ENCODE peak calls at places on chromosomes 7 and 10, in seven cellular contexts. One of them, this sample, is unnamed.
A peak's percentile ranks its signal among the peaks of the same experiment; 100 is the strongest.

GRCh38 chr10:47364366-47364765 is 16.2 kb downstream of the RBP3 start:
- DNase-seq in GM12891: no peak
- DNase-seq in sigmoid colon: no peak
- DNase-seq in stomach: no peak
- DNase-seq in transverse colon: no peak
- DNase-seq in GM12892: no peak
- DNase-seq in HL-60: no peak
- DNase-seq in this sample: no peak

GRCh38 chr10:6138456-6138855 is 49.6 kb downstream of the RBM17 start:
- DNase-seq in GM12891: no peak
- DNase-seq in sigmoid colon: peak; percentile 17
- DNase-seq in stomach: no peak
- DNase-seq in transverse colon: no peak
- DNase-seq in GM12892: no peak
- DNase-seq in HL-60: no peak
- DNase-seq in this sample: no peak

GRCh38 chr7:11737723-11738122 is 94.3 kb downstream of the THSD7A start:
- DNase-seq in GM12891: no peak
- DNase-seq in sigmoid colon: no peak
- DNase-seq in stomach: no peak
- DNase-seq in transverse colon: no peak
- DNase-seq in GM12892: no peak
- DNase-seq in HL-60: no peak
- DNase-seq in this sample: no peak

GRCh38 chr7:158581440-158582088 is 6.1 kb downstream of the PTPRN2 start:
- DNase-seq in GM12891: no peak
- DNase-seq in sigmoid colon: peak; percentile 5
- DNase-seq in stomach: peak; percentile 76
- DNase-seq in transverse colon: peak; percentile 46
- DNase-seq in GM12892: no peak
- DNase-seq in HL-60: no peak
- DNase-seq in this sample: no peak

GRCh38 chr10:73841526-73842285 is 30.3 kb upstream of the NDST2 start:
- DNase-seq in GM12891: no peak
- DNase-seq in sigmoid colon: no peak
- DNase-seq in stomach: no peak
- DNase-seq in transverse colon: no peak
- DNase-seq in GM12892: no peak
- DNase-seq in HL-60: no peak
- DNase-seq in this sample: no peak

GRCh38 chr10:57955076-57955475 is 312.6 kb downstream of the IPMK start:
- DNase-seq in GM12891: no peak
- DNase-seq in sigmoid colon: no peak
- DNase-seq in stomach: no peak
- DNase-seq in transverse colon: no peak
- DNase-seq in GM12892: no peak
- DNase-seq in HL-60: no peak
- DNase-seq in this sample: no peak

GRCh38 chr10:29652192-29652591 is 17.4 kb upstream of the SVIL start:
- DNase-seq in GM12891: no peak
- DNase-seq in sigmoid colon: no peak
- DNase-seq in stomach: no peak
- DNase-seq in transverse colon: no peak
- DNase-seq in GM12892: no peak
- DNase-seq in HL-60: no peak
- DNase-seq in this sample: no peak

GRCh38 chr10:126204320-126204719 is 184.0 kb downstream of the ADAM12 start:
- DNase-seq in GM12891: no peak
- DNase-seq in sigmoid colon: no peak
- DNase-seq in stomach: no peak
- DNase-seq in transverse colon: no peak
- DNase-seq in GM12892: no peak
- DNase-seq in HL-60: no peak
- DNase-seq in this sample: no peak

GRCh38 chr10:114879541-114880158 is 58.1 kb downstream of the FHIP2A start:
- DNase-seq in GM12891: peak; percentile 29
- DNase-seq in sigmoid colon: no peak
- DNase-seq in stomach: no peak
- DNase-seq in transverse colon: peak; percentile 18
- DNase-seq in GM12892: peak; percentile 19
- DNase-seq in HL-60: peak; percentile 47
- DNase-seq in this sample: no peak

DNA sequence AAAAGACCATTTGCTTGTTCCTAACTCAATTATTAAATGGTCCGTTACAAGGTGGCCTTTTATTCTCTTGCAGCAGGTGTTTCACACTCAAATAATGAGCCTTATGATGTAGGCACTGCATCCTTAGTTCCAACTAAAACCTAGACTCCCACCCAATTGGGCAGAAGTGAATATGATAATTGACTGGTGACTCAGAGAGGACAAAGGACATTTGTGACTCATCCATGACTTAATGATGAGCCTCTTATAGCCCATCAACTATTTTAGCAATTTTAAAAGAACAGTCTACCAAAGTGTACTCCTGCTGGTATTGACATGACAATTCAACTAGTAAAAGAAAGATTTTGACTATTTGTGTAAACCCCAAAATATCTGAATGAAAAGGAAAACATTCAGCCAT is 1027.8 kb upstream of the PHF14 start:
- DNase-seq in GM12891: no peak
- DNase-seq in sigmoid colon: no peak
- DNase-seq in stomach: no peak
- DNase-seq in transverse colon: no peak
- DNase-seq in GM12892: no peak
- DNase-seq in HL-60: no peak
- DNase-seq in this sample: no peak
- TF ChIP-seq POLR2AphosphoS5 in GM12891: no peak
- TF ChIP-seq POLR2AphosphoS5 in sigmoid colon: no peak
- TF ChIP-seq POLR2AphosphoS5 in stomach: no peak
- TF ChIP-seq POLR2AphosphoS5 in transverse colon: no peak
- TF ChIP-seq POLR2AphosphoS5 in GM12892: no peak
- TF ChIP-seq POLR2AphosphoS5 in HL-60: no peak
- TF ChIP-seq POLR2AphosphoS5 in this sample: no peak

GRCh38 chr7:1520574-1521234 is 9.8 kb upstream of the MAFK start:
- DNase-seq in GM12891: no peak
- DNase-seq in sigmoid colon: no peak
- DNase-seq in stomach: no peak
- DNase-seq in transverse colon: no peak
- DNase-seq in GM12892: no peak
- DNase-seq in HL-60: no peak
- DNase-seq in this sample: no peak
- TF ChIP-seq POLR2AphosphoS5 in GM12891: no peak
- TF ChIP-seq POLR2AphosphoS5 in sigmoid colon: no peak
- TF ChIP-seq POLR2AphosphoS5 in stomach: no peak
- TF ChIP-seq POLR2AphosphoS5 in transverse colon: no peak
- TF ChIP-seq POLR2AphosphoS5 in GM12892: no peak
- TF ChIP-seq POLR2AphosphoS5 in HL-60: no peak
- TF ChIP-seq POLR2AphosphoS5 in this sample: no peak

DNA sequence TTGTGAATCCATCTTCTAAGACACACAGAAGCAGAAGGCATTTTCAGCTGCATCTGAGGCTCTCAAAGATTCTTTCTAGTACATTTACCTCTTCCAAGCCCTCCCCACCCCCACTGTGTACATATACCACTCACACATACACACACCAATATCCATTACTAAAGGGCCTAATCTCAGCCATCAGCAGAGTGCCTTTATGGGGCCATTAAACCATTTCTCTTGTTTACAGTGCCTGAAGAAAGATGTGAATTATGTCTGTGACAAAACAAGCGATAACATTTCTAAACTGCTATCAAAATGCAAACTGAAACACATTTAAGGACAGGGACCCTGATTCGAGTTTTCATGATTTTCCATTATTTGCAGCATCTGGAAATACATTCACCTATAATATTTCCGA is 40.0 kb downstream of the ETV1 start:
- DNase-seq in GM12891: no peak
- DNase-seq in sigmoid colon: no peak
- DNase-seq in stomach: no peak
- DNase-seq in transverse colon: peak; percentile 33
- DNase-seq in GM12892: no peak
- DNase-seq in HL-60: no peak
- DNase-seq in this sample: no peak
- TF ChIP-seq POLR2AphosphoS5 in GM12891: no peak
- TF ChIP-seq POLR2AphosphoS5 in sigmoid colon: no peak
- TF ChIP-seq POLR2AphosphoS5 in stomach: no peak
- TF ChIP-seq POLR2AphosphoS5 in transverse colon: no peak
- TF ChIP-seq POLR2AphosphoS5 in GM12892: no peak
- TF ChIP-seq POLR2AphosphoS5 in HL-60: no peak
- TF ChIP-seq POLR2AphosphoS5 in this sample: no peak

GRCh38 chr7:150374026-150374425 is 5.1 kb upstream of the ZNF775 start:
- DNase-seq in GM12891: no peak
- DNase-seq in sigmoid colon: peak; percentile 58
- DNase-seq in stomach: no peak
- DNase-seq in transverse colon: no peak
- DNase-seq in GM12892: no peak
- DNase-seq in HL-60: no peak
- DNase-seq in this sample: no peak

GRCh38 chr7:150371996-150372270 is 3.3 kb downstream of the REPIN1 start:
- DNase-seq in GM12891: no peak
- DNase-seq in sigmoid colon: peak; percentile 54
- DNase-seq in stomach: no peak
- DNase-seq in transverse colon: no peak
- DNase-seq in GM12892: no peak
- DNase-seq in HL-60: no peak
- DNase-seq in this sample: no peak

GRCh38 chr7:150374472-150374871 is 4.7 kb upstream of the ZNF775 start:
- DNase-seq in GM12891: no peak
- DNase-seq in sigmoid colon: no peak
- DNase-seq in stomach: no peak
- DNase-seq in transverse colon: no peak
- DNase-seq in GM12892: no peak
- DNase-seq in HL-60: no peak
- DNase-seq in this sample: no peak

GRCh38 chr7:150372271-150373048 is 3.8 kb downstream of the REPIN1 start:
- DNase-seq in GM12891: no peak
- DNase-seq in sigmoid colon: peak; percentile 62
- DNase-seq in stomach: no peak
- DNase-seq in transverse colon: peak; percentile 69
- DNase-seq in GM12892: no peak
- DNase-seq in HL-60: no peak
- DNase-seq in this sample: no peak

GRCh38 chr7:150373049-150373801 is 4.6 kb downstream of the REPIN1 start:
- DNase-seq in GM12891: no peak
- DNase-seq in sigmoid colon: peak; percentile 60
- DNase-seq in stomach: peak; percentile 52
- DNase-seq in transverse colon: peak; percentile 66
- DNase-seq in GM12892: no peak
- DNase-seq in HL-60: no peak
- DNase-seq in this sample: no peak
- TF ChIP-seq POLR2AphosphoS5 in GM12891: peak; percentile 55
- TF ChIP-seq POLR2AphosphoS5 in sigmoid colon: no peak
- TF ChIP-seq POLR2AphosphoS5 in stomach: no peak
- TF ChIP-seq POLR2AphosphoS5 in transverse colon: no peak
- TF ChIP-seq POLR2AphosphoS5 in GM12892: peak; percentile 44
- TF ChIP-seq POLR2AphosphoS5 in HL-60: peak; percentile 5
- TF ChIP-seq POLR2AphosphoS5 in this sample: no peak

GRCh38 chr7:46015107-46015868 is 94.2 kb upstream of the IGFBP3 start:
- DNase-seq in GM12891: no peak
- DNase-seq in sigmoid colon: no peak
- DNase-seq in stomach: no peak
- DNase-seq in transverse colon: peak; percentile 15
- DNase-seq in GM12892: no peak
- DNase-seq in HL-60: no peak
- DNase-seq in this sample: peak; percentile 5
- TF ChIP-seq POLR2AphosphoS5 in GM12891: no peak
- TF ChIP-seq POLR2AphosphoS5 in sigmoid colon: no peak
- TF ChIP-seq POLR2AphosphoS5 in stomach: no peak
- TF ChIP-seq POLR2AphosphoS5 in transverse colon: no peak
- TF ChIP-seq POLR2AphosphoS5 in GM12892: no peak
- TF ChIP-seq POLR2AphosphoS5 in HL-60: no peak
- TF ChIP-seq POLR2AphosphoS5 in this sample: no peak

DNA sequence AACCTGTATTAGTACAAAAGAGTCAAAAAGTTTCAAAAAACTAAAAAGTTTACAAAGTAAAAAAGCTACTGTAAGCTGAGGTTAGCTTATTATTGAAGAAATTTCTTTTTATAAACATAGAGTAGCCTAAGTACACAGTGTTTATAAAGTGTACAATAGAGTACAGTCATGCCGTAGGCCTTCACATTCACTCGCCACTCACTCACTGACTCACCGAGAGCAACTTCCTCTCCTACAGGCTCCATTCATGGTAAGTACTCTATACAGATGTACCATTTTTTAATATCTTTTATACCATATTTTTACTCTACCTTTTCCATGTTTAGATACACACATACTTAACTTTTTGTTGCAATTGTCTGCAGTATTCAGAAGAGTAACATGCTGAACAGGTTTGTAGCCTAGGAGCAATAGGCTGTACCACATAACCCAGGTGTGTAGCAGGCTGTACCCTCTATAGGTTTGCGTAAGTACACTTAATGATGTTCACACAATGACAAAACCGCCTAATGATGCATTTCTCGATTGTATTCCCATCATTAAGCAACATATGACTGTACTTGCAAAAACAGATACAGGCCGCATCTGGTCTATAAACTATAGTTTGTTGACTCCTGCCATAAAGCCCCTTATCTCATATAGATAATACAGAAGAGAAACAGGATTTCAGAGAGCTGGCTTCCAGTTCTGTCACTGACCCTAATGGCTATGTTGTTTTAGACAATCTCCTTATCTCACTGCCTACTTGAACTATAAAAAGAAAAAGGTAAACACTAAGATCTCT is 438.8 kb downstream of the HTR7 start:
- DNase-seq in GM12891: no peak
- DNase-seq in sigmoid colon: no peak
- DNase-seq in stomach: no peak
- DNase-seq in transverse colon: no peak
- DNase-seq in GM12892: no peak
- DNase-seq in HL-60: no peak
- DNase-seq in this sample: no peak
- TF ChIP-seq POLR2AphosphoS5 in GM12891: no peak
- TF ChIP-seq POLR2AphosphoS5 in sigmoid colon: no peak
- TF ChIP-seq POLR2AphosphoS5 in stomach: no peak
- TF ChIP-seq POLR2AphosphoS5 in transverse colon: no peak
- TF ChIP-seq POLR2AphosphoS5 in GM12892: no peak
- TF ChIP-seq POLR2AphosphoS5 in HL-60: no peak
- TF ChIP-seq POLR2AphosphoS5 in this sample: no peak

This sample was measured in SK-N-MC.